ENCODE peak calls at places on chromosomes 16 and 17, in five cellular contexts. K is cardiac fibroblast; J is substantia nigra; L is stimulated activated CD4-positive, alpha-beta T cell treated with anti-CD3 and anti-CD28 coated beads, Interleukin-4, amount 100 ng/mL, for 4 hours; W is kidney tubule cell. E is an unnamed sample.

GRCh38 chr16:5905935-5906334 is 808.3 kb upstream of the EEF2KMT start:
- DNase-seq in L (no peak), J (no peak), K (no peak), W (peak), E (peak)

GRCh38 chr17:21380659-21381058 is 4.5 kb downstream of the KCNJ12 start:
- DNase-seq in W (no peak), K (no peak), J (no peak), L (no peak), E (no peak)

GRCh38 chr17:83053779-83054451 is 25.5 kb upstream of the METRNL start:
- DNase-seq in J (no peak), L (no peak), W (no peak), K (no peak), E (no peak)

GRCh38 chr17:41444186-41444585 is 3.4 kb upstream of the KRT38 start:
- DNase-seq in W (no peak), K (no peak), J (no peak), L (no peak), E (no peak)

GRCh38 chr16:30414159-30414558 is 6.8 kb downstream of the ZNF771 start:
- DNase-seq in K (no peak), J (no peak), W (peak), L (no peak), E (no peak)

GRCh38 chr16:20678242-20678641 is 19.2 kb downstream of the ACSM1 start:
- DNase-seq in L (no peak), K (no peak), W (peak), J (no peak), E (no peak)

GRCh38 chr17:20091161-20092029 is 82.2 kb downstream of the SPECC1 start:
- DNase-seq in L (no peak), W (no peak), J (no peak), K (peak), E (no peak)

GRCh38 chr16:67028167-67028554 is 788 bp upstream of the CBFB start:
- DNase-seq in W (no peak), J (no peak), K (no peak), L (no peak), E (no peak)

GRCh38 chr16:17173134-17173729 is 297.5 kb downstream of the XYLT1 start:
- DNase-seq in J (peak), L (no peak), K (peak), W (no peak), E (no peak)

GRCh38 chr16:74297296-74297665 is 667 bp downstream of the PSMD7 start:
- DNase-seq in K (peak), L (peak), W (peak), J (no peak), E (peak)

GRCh38 chr17:66348605-66349165 is 46.3 kb downstream of the PRKCA start:
- DNase-seq in K (peak), J (no peak), L (no peak), W (peak), E (peak)

GRCh38 chr17:7294614-7295153 is at the start of gene YBX2:
- DNase-seq in K (no peak), W (peak), J (no peak), L (peak), E (peak)

GRCh38 chr17:40153603-40154238 is 13.4 kb downstream of the CASC3 start:
- DNase-seq in K (no peak), W (no peak), J (no peak), L (no peak), E (no peak)

GRCh38 chr17:67239597-67239996 is 5.4 kb downstream of the HELZ start:
- DNase-seq in J (no peak), L (no peak), K (peak), W (peak), E (peak)

GRCh38 chr17:82548681-82549303 is 29.3 kb downstream of the FOXK2 start:
- DNase-seq in W (peak), J (no peak), L (no peak), K (no peak), E (peak)

GRCh38 chr17:56269998-56270397 is 116.7 kb downstream of the ANKFN1 start:
- DNase-seq in L (no peak), W (no peak), K (no peak), J (no peak), E (no peak)

GRCh38 chr17:4179071-4179470 is 36.1 kb downstream of the CYB5D2 start:
- DNase-seq in L (no peak), K (no peak), W (no peak), J (no peak), E (no peak)

GRCh38 chr16:86227801-86228200 is 282.5 kb upstream of the FOXF1 start:
- DNase-seq in J (no peak), W (no peak), L (no peak), K (no peak), E (no peak)